ENCODE peak calls at places on chromosome 7, in five cellular contexts. B is heart left ventricle, G is HCT116, V is IMR-90, I is K562. A is an unnamed sample. For H3K27me3, the result is how much of the 10 kb centered on the place peaks cover.

GRCh38 chr7:2567663-2568238 is 9.0 kb downstream of the IQCE start:
- ATAC-seq in B (peak), G (peak), V (peak), I (peak), A (peak)

GRCh38 chr7:142585425-142585824 is 163.8 kb upstream of the PRSS1 start:
- ATAC-seq in B (no peak), G (no peak), V (no peak), I (no peak), A (no peak)

GRCh38 chr7:106167439-106168136 is 55.5 kb upstream of the SYPL1 start:
- ATAC-seq in B (no peak), G (no peak), V (no peak), I (no peak), A (peak)

GRCh38 chr7:25116621-25117020 is 8.4 kb downstream of the CYCS start:
- ATAC-seq in B (peak), G (no peak), V (no peak), I (peak), A (no peak)

GRCh38 chr7:117273325-117274292 is 49.2 kb downstream of the WNT2 start:
- ATAC-seq in B (no peak), G (no peak), V (no peak), I (no peak), A (no peak)

GRCh38 chr7:17773289-17773626 is 167.0 kb downstream of the SNX13 start:
- ATAC-seq in B (peak), G (no peak), V (peak), I (no peak), A (peak)

GRCh38 chr7:93119191-93119905 is 1.6 kb upstream of the SAMD9 start:
- ATAC-seq in B (no peak), G (peak), V (no peak), I (no peak), A (no peak)

GRCh38 chr7:24652551-24652950 is 79.3 kb downstream of the PALS2 start:
- ATAC-seq in B (no peak), G (no peak), V (no peak), I (no peak), A (no peak)

GRCh38 chr7:38592737-38593136 is 38.4 kb downstream of the AMPH start:
- ATAC-seq in B (no peak), G (no peak), V (no peak), I (no peak), A (no peak)

GRCh38 chr7:149501651-149502050 is 4.0 kb upstream of the ZNF746 start:
- ATAC-seq in B (no peak), G (no peak), V (no peak), I (no peak), A (no peak)

GRCh38 chr7:21454182-21454581 is 26.3 kb downstream of the SP4 start:
- ATAC-seq in B (no peak), G (no peak), V (no peak), I (no peak), A (no peak)

GRCh38 chr7:8015095-8015745 is 46.6 kb downstream of the GLCCI1 start:
- ATAC-seq in B (no peak), G (no peak), V (no peak), I (no peak), A (no peak)

GRCh38 chr7:30459591-30460245 is 18.9 kb downstream of the NOD1 start:
- ATAC-seq in B (peak), G (no peak), V (peak), I (no peak), A (peak)

GRCh38 chr7:144780071-144780608 is 55.7 kb downstream of the TPK1 start:
- ATAC-seq in B (no peak), G (no peak), V (no peak), I (no peak), A (no peak)

GRCh38 chr7:17041324-17041723 is 159.5 kb upstream of the AGR3 start:
- ATAC-seq in B (peak), G (no peak), V (peak), I (no peak), A (peak)

GRCh38 chr7:6419310-6419773 is 28.4 kb downstream of the DAGLB start:
- ATAC-seq in B (peak), G (no peak), V (no peak), I (no peak), A (no peak)

GRCh38 chr7:98613601-98614425 is 3.3 kb upstream of the NPTX2 start:
- ATAC-seq in B (no peak), G (no peak), V (no peak), I (no peak), A (no peak)
- H3K27me3 ChIP-seq in B (under half), G (under half), V (under half), I (under half), A (under half)

DNA sequence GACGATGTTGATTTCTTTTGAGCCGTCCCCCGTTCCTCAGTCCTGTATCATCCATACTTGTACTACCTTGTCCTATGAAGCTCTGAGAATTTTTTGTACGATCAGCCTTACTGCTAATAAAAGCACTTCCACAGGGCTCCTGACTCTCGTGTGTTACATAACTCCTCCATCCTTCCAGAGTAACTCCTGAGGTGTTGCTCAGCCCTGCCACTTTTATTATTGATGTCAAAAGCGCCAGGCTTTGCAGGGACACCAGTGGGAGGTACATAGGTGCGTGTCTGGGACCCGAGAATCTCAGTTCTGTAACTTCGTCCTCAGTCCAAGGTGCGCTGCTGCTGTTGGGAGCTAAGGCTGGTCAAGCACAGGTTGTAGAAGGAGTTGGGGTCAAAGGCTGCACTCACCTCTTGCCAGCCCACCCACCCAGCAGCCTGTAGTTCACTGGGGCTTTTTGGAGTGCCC is 957 bp downstream of the UFSP1 start:
- ATAC-seq in B (no peak), G (no peak), V (no peak), I (peak), A (no peak)
- TF ChIP-seq POLR2A in B (no peak), G (no peak), V (no peak), I (no peak), A (no peak)

GRCh38 chr7:45506059-45506458 is 68.1 kb upstream of the ADCY1 start:
- ATAC-seq in B (no peak), G (no peak), V (no peak), I (no peak), A (no peak)

GRCh38 chr7:45514944-45515343 is 59.2 kb upstream of the ADCY1 start:
- ATAC-seq in B (no peak), G (no peak), V (no peak), I (no peak), A (no peak)

DNA sequence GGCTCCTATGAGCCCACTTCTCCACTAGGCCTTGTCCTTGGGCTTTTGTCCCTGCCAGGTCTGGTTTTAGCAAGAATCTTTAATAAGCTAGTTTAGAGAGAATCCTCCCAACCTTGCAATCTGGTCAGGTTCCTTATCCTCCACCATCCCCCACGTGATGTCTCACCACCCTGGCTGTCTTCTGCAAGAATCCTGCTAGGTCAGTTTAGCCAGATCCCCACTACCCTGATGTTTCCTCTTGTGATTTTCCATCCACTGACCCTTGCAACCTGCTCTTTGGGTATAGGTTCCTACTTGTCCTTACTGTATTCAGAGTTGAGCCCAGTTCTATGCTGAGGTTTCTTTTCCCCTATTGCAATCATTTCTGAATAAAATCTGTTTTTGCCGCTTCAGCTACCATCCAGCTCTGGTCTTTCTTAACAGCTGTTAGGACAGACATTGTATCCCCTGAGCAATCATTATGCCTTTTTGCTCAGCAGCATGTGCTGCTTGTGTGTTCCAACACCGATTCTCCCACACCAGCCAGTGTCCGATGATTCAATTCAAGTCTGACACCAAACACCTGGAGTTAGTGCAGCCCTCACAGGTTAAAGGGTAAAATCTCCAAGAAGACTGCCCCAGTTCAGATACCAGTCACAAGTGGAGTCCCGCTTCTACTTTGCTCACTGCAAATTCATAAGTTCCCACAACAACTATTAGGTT is 62.3 kb upstream of the ADCY1 start:
- ATAC-seq in B (no peak), G (no peak), V (no peak), I (no peak), A (no peak)
- H3K4me3 ChIP-seq in B (no peak), G (no peak), V (no peak), I (no peak), A (no peak)

DNA sequence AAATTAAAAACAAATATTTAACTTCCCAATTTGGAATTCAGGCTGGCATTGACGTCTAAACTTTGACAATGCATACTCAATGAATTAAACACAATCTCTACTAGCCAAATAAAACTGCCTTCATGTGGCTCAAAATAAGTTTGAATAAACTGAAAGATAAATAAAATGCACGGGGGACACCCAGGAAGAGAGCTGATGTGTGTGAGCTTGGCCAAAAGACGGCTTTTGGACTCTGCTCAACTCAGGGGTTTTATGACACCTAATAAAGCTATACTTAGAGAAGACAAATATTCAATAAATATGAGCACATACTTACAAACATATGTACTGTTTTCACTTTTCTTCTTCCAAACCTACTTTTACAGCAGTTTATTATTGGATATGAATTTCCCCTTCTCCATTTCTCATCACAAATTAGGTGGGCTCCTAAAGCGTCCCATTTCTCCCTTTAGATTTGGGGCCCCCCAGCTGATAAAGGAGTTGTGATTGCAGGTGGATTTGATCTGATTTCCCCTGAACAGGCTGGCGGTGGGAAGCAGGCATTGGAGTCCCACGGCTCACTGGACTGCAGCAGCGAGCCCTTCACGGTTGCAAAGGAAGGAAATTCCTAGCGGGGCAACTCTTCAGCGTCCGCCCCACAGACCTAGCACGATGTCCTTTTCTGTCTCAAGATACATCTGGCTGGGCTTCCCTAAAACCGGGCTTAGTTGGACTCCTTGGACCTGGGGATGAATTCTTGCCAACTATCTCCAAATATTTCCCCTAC is 79.6 kb downstream of the INSIG1 start:
- ATAC-seq in B (no peak), G (no peak), V (no peak), I (no peak), A (no peak)
- H3K27me3 ChIP-seq in B (half or more), G (under half), V (half or more), I (half or more), A (half or more)

GRCh38 chr7:91941450-91941849 is 788 bp downstream of the AKAP9 start:
- ATAC-seq in B (peak), G (peak), V (peak), I (peak), A (no peak)

GRCh38 chr7:91942312-91942711 is 1.6 kb downstream of the AKAP9 start:
- ATAC-seq in B (no peak), G (no peak), V (no peak), I (no peak), A (no peak)

GRCh38 chr7:91945476-91945875 is 4.8 kb downstream of the AKAP9 start:
- ATAC-seq in B (no peak), G (no peak), V (peak), I (no peak), A (peak)

GRCh38 chr7:91940171-91940570 is 491 bp upstream of the AKAP9 start:
- ATAC-seq in B (peak), G (peak), V (peak), I (peak), A (peak)

DNA sequence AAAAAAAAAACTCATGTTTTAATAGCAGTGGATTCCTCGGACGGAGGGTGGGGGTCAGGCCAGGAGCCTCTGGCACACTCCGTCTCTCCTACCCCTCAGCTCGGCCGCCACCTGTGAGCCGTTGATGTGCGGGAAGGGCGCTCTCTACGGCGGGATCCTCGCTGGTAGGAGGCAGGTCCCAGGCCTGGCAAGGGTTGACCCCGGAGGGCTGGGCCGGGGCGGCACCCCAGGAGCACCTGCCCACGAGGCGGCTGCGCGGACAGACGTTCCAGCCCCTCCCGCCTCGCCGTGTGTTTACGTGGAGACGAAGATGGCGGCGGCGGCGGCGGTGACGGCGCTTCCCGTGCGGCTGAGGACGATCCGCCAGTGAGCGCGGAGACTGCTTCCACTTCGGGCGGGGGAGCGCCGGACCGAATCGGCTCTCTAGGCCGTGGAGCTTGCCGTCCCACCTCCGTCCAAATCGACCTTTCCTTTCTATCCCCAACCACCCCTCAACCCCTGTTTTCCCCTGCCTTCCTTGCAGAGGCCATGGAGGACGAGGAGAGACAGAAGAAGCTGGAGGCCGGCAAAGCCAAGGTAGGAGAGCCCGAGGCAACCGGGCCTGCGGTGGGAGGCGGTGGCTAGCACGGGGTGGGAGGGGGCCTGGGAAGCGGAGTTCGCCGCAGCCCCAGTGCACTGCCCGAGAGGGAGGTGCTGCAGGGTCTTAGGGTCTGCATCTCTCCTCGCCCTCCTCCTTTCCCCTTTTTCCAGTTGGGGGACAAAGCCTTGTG is at the start of gene AKAP9:
- ATAC-seq in B (peak), G (peak), V (peak), I (peak), A (peak)
- TF ChIP-seq POLR2A in B (no peak), G (peak), V (peak), I (peak), A (peak)

GRCh38 chr7:133978502-133979295 is 148.4 kb upstream of the LRGUK start:
- ATAC-seq in B (no peak), G (no peak), V (no peak), I (no peak), A (no peak)
- H3K4me3 ChIP-seq in B (no peak), G (no peak), V (no peak), I (no peak), A (no peak)

GRCh38 chr7:157688439-157689268 is 351.9 kb downstream of the DNAJB6 start:
- ATAC-seq in B (no peak), G (no peak), V (no peak), I (no peak), A (no peak)
- H3K27me3 ChIP-seq in B (half or more), G (under half), V (under half), I (half or more), A (half or more)

GRCh38 chr7:74173074-74173473 is 1.1 kb upstream of the EIF4H start:
- ATAC-seq in B (no peak), G (no peak), V (no peak), I (peak), A (no peak)

GRCh38 chr7:74173866-74174605 is at the start of gene EIF4H:
- ATAC-seq in B (peak), G (peak), V (peak), I (peak), A (peak)

GRCh38 chr7:74173491-74173865 is 678 bp upstream of the EIF4H start:
- ATAC-seq in B (no peak), G (no peak), V (no peak), I (no peak), A (no peak)

GRCh38 chr7:74175270-74175803 is 1.2 kb downstream of the EIF4H start:
- ATAC-seq in B (no peak), G (no peak), V (no peak), I (no peak), A (no peak)

DNA sequence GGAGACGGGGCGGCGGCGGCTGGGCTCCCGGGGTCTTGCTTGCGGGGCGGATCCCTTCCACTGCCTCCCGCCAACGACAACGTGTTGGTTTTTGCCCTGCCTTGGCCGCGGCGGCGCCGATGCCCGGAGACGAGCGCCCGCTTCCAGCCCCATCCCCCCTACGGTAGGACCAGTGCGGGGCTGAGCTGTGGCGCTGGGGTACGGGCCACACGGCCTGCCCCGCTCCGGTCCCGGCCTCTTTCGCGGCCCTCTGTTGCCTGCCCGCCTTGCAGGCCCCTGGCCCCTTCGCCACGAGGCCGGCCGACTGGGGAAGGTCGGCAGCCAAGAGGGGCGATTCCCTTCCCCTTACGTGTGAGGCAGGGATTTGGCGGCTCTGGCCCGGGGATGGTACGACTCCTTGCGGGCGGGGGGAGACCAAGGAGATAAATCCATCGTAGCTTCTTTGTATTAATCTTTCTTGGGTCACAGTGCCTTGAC is 488 bp downstream of the EIF4H start:
- ATAC-seq in B (peak), G (peak), V (peak), I (peak), A (peak)
- TF ChIP-seq POLR2A in B (no peak), G (no peak), V (peak), I (peak), A (no peak)